ENCODE peak calls at places on chromosomes 3 and 15, in five cellular contexts. D is right atrium auricular region; B is upper lobe of left lung; N is effector CD4-positive, alpha-beta T cell; P is IMR-90. K is an unnamed sample.

GRCh38 chr3:117480981-117481380 is 771.4 kb downstream of the TUSC7 start:
- DNase-seq in N (no peak), P (no peak), D (no peak), B (no peak), K (no peak)

GRCh38 chr15:67085237-67085817 is 19.9 kb downstream of the SMAD3 start:
- DNase-seq in D (no peak), B (no peak), N (no peak), P (no peak), K (no peak)

GRCh38 chr15:95286911-95287769 is 1043.4 kb upstream of the NR2F2 start:
- DNase-seq in P (peak), D (no peak), N (no peak), B (no peak), K (no peak)

GRCh38 chr3:68648494-68648893 is 283.9 kb downstream of the TAFA4 start:
- DNase-seq in D (no peak), P (no peak), N (no peak), B (no peak), K (no peak)

GRCh38 chr15:92645051-92645631 is 10.4 kb downstream of the FAM174B start:
- DNase-seq in B (no peak), N (no peak), D (no peak), P (no peak), K (no peak)

GRCh38 chr3:128523591-128523990 is 30.6 kb upstream of the GATA2 start:
- DNase-seq in B (no peak), N (no peak), P (no peak), D (no peak), K (peak)

GRCh38 chr15:74799843-74800558 is 12.6 kb upstream of the LMAN1L start:
- DNase-seq in P (peak), N (peak), B (peak), D (peak), K (no peak)

GRCh38 chr3:187698499-187699399 is 3.6 kb downstream of the RTP2 start:
- DNase-seq in P (no peak), D (no peak), N (no peak), B (no peak), K (no peak)

GRCh38 chr15:65525622-65526021 is 4.6 kb upstream of the HACD3 start:
- DNase-seq in D (no peak), B (no peak), N (no peak), P (no peak), K (no peak)

GRCh38 chr3:45826321-45826720 is 15.6 kb downstream of the LZTFL1 start:
- DNase-seq in P (no peak), D (no peak), B (no peak), N (no peak), K (no peak)

GRCh38 chr15:71611721-71612016 is 198.7 kb upstream of the NR2E3 start:
- DNase-seq in N (no peak), B (no peak), P (no peak), D (no peak), K (no peak)

GRCh38 chr3:114687157-114687556 is 393.3 kb downstream of the TIGIT start:
- DNase-seq in P (no peak), N (no peak), B (no peak), D (no peak), K (no peak)

GRCh38 chr3:10937141-10937825 is 55.3 kb upstream of the SLC6A1 start:
- DNase-seq in B (no peak), P (no peak), D (no peak), N (no peak), K (no peak)

GRCh38 chr3:53846134-53846850 is at the start of the genes CHDH and IL17RB:
- DNase-seq in D (no peak), B (peak), P (no peak), N (no peak), K (no peak)

GRCh38 chr3:183981990-183982658 is 35.6 kb downstream of the ABCC5 start:
- DNase-seq in B (no peak), N (no peak), D (no peak), P (no peak), K (no peak)

GRCh38 chr15:68668926-68669600 is 90.3 kb downstream of the CORO2B start:
- DNase-seq in D (no peak), B (no peak), N (no peak), P (no peak), K (no peak)

GRCh38 chr3:164450276-164450905 is 627.9 kb downstream of the SI start:
- DNase-seq in D (no peak), B (no peak), N (no peak), P (no peak), K (no peak)

GRCh38 chr15:100244796-100245495 is 96.8 kb downstream of the ADAMTS17 start:
- DNase-seq in D (no peak), P (no peak), N (no peak), B (no peak), K (no peak)

GRCh38 chr15:22227411-22227810 is 147.1 kb downstream of the OR4M2 start:
- DNase-seq in N (no peak), B (peak), P (no peak), D (no peak), K (no peak)

GRCh38 chr15:73940061-73940981 is 14.1 kb downstream of the LOXL1 start:
- DNase-seq in P (no peak), B (no peak), D (no peak), N (no peak), K (no peak)

GRCh38 chr3:100864471-100865268 is 128.6 kb downstream of the ABI3BP start:
- DNase-seq in N (no peak), P (no peak), D (no peak), B (peak), K (no peak)

GRCh38 chr3:128804017-128804816 is 75.2 kb upstream of the ACAD9 start:
- DNase-seq in D (no peak), N (peak), P (peak), B (no peak), K (no peak)

GRCh38 chr15:98077186-98077585 is 116.7 kb downstream of the ARRDC4 start:
- DNase-seq in D (no peak), N (no peak), B (peak), P (no peak), K (no peak)

GRCh38 chr3:165855581-165855980 is 18.4 kb upstream of the BCHE start:
- DNase-seq in P (no peak), D (no peak), B (no peak), N (no peak), K (no peak)

GRCh38 chr3:171984883-171985282 is 54.5 kb upstream of the FNDC3B start:
- DNase-seq in P (no peak), B (peak), D (no peak), N (no peak), K (no peak)

K was measured in esophagus muscularis mucosa.